ENCODE peak calls at places on chromosomes 5 and 9, in eight cellular contexts. Y is SIG-M5; M is NCI-H510A treated with DMSO at 0.1 percent for 48 hours; B is HS-27A; A is retinal pigment epithelial cell; E is stimulated activated CD4-positive, alpha-beta T cell treated with anti-CD3 and anti-CD28 coated beads, Interleukin-12 subunit alpha, Interleukin-12 subunit beta, amount 100 ng/mL, for 24 hours; K is GM20000; D is heart right ventricle. F is an unnamed sample.

GRCh38 chr9:15187589-15187988 is 119.4 kb downstream of the TTC39B start:
- DNase-seq in M (peak), E (no peak), A (no peak), Y (no peak), K (no peak), D (no peak), B (no peak), F (no peak)

GRCh38 chr9:116644099-116644688 is 42.9 kb upstream of the TRIM32 start:
- DNase-seq in A (no peak), Y (no peak), M (no peak), D (no peak), B (no peak), E (no peak), K (no peak), F (no peak)

GRCh38 chr9:99336531-99336930 is 114.4 kb downstream of the SEC61B start:
- DNase-seq in M (no peak), B (no peak), K (no peak), E (no peak), Y (no peak), A (no peak), D (no peak), F (no peak)

GRCh38 chr5:149647334-149647733 is 66.0 kb downstream of the ARHGEF37 start:
- DNase-seq in B (no peak), A (no peak), E (no peak), Y (no peak), D (no peak), M (no peak), K (no peak), F (no peak)

GRCh38 chr5:159768243-159768642 is 148.0 kb upstream of the ADRA1B start:
- DNase-seq in D (no peak), B (no peak), M (no peak), K (no peak), A (peak), Y (no peak), E (no peak), F (no peak)

GRCh38 chr9:72856985-72857631 is 95.7 kb downstream of the ALDH1A1 start:
- DNase-seq in M (peak), E (no peak), A (peak), B (no peak), K (peak), D (peak), Y (no peak), F (no peak)

GRCh38 chr5:60507687-60508086 is 192.3 kb downstream of the DEPDC1B start:
- DNase-seq in Y (no peak), A (no peak), B (no peak), M (no peak), D (no peak), K (no peak), E (no peak), F (no peak)

GRCh38 chr5:138077064-138077696 is 6.7 kb upstream of the WNT8A start:
- DNase-seq in Y (no peak), E (peak), M (peak), K (peak), A (peak), D (peak), B (peak), F (peak)

GRCh38 chr9:101421653-101422065 is 13.9 kb downstream of the ALDOB start:
- DNase-seq in M (no peak), D (peak), B (no peak), Y (no peak), A (no peak), E (no peak), K (no peak), F (no peak)

GRCh38 chr9:97853844-97854695 is 1.0 kb downstream of the FOXE1 start:
- DNase-seq in E (peak), D (no peak), B (no peak), Y (no peak), K (peak), A (no peak), M (peak), F (no peak)

GRCh38 chr9:96052703-96053102 is 177.2 kb downstream of the ERCC6L2 start:
- DNase-seq in K (no peak), Y (no peak), A (no peak), E (no peak), D (no peak), B (no peak), M (no peak), F (no peak)

GRCh38 chr5:100890514-100891008 is 12.5 kb downstream of the ST8SIA4 start:
- DNase-seq in E (no peak), A (no peak), M (no peak), K (no peak), B (no peak), Y (peak), D (no peak), F (no peak)

GRCh38 chr9:114344692-114345091 is 15.0 kb downstream of the ORM2 start:
- DNase-seq in M (no peak), Y (no peak), K (no peak), B (no peak), D (no peak), A (no peak), E (no peak), F (no peak)

GRCh38 chr5:120139039-120139438 is 325.1 kb upstream of the PRR16 start:
- DNase-seq in K (no peak), M (no peak), Y (peak), D (peak), E (no peak), A (peak), B (no peak), F (no peak)

GRCh38 chr5:53334431-53334941 is 145.9 kb upstream of the FST start:
- DNase-seq in E (no peak), B (no peak), K (no peak), D (no peak), M (no peak), Y (peak), A (peak), F (no peak)

GRCh38 chr5:43658499-43658898 is 55.5 kb downstream of the NNT start:
- DNase-seq in E (no peak), B (no peak), K (no peak), Y (no peak), A (no peak), M (no peak), D (no peak), F (no peak)

GRCh38 chr5:36202521-36202961 is 39.2 kb downstream of the NADK2 start:
- DNase-seq in E (no peak), K (no peak), D (no peak), Y (no peak), B (no peak), A (peak), M (no peak), F (no peak)

GRCh38 chr9:130428096-130428665 is 16.6 kb upstream of the ASS1 start:
- DNase-seq in Y (no peak), D (no peak), A (no peak), K (no peak), B (no peak), E (no peak), M (no peak), F (no peak)

GRCh38 chr5:63145167-63145566 is 566.5 kb downstream of the LRRC70 start:
- DNase-seq in A (no peak), K (no peak), E (no peak), Y (no peak), B (no peak), D (no peak), M (no peak), F (peak)